ENCODE peak calls at places on chromosomes 3 and 15, in eight cellular contexts. K is activated CD4-positive, alpha-beta T cell treated with anti-CD3 and anti-CD28 coated beads, Interleukin-2, amount 50 U/mL, for 24 hours; X is SHP77 treated with DMSO at 0.1 percent for 48 hours; S is MV-4-11; Q is NCI-H748 treated with DMSO at 0.1 percent for 48 hours; W is NCI-H1436; R is CD8-positive, alpha-beta T cell; P is HCT116. D is an unnamed sample.

GRCh38 chr3:137468446-137468845 is 295.7 kb upstream of the SOX14 start:
- DNase-seq in R (no peak), S (no peak), Q (no peak), X (no peak), K (no peak), W (no peak), P (no peak), D (no peak)

GRCh38 chr15:78103406-78104118 is 11.2 kb downstream of the SH2D7 start:
- DNase-seq in K (peak), P (no peak), X (no peak), S (peak), Q (no peak), R (peak), W (no peak), D (no peak)

GRCh38 chr15:79943820-79944219 is 27.2 kb downstream of the BCL2A1 start:
- DNase-seq in P (no peak), Q (no peak), W (no peak), R (no peak), X (no peak), S (no peak), K (no peak), D (no peak)

GRCh38 chr3:57009367-57009766 is 51.1 kb upstream of the SPATA12 start:
- DNase-seq in X (no peak), R (no peak), Q (no peak), W (no peak), P (no peak), K (no peak), S (no peak), D (no peak)

GRCh38 chr15:69104050-69104750 is 56.2 kb upstream of the GLCE start:
- DNase-seq in W (peak), R (no peak), X (no peak), K (no peak), Q (peak), S (no peak), P (no peak), D (no peak)

GRCh38 chr3:53191836-53192480 is 30.9 kb downstream of the PRKCD start:
- DNase-seq in K (no peak), W (no peak), P (no peak), R (no peak), X (no peak), Q (no peak), S (no peak), D (no peak)

GRCh38 chr3:143977326-143978262 is 6.0 kb downstream of the DIPK2A start:
- DNase-seq in W (no peak), P (no peak), R (no peak), S (peak), K (no peak), Q (no peak), X (no peak), D (no peak)

GRCh38 chr3:23183731-23184130 is 19.4 kb upstream of the UBE2E2 start:
- DNase-seq in K (no peak), X (no peak), P (peak), R (no peak), W (no peak), Q (peak), S (no peak), D (no peak)

GRCh38 chr3:8846176-8846575 is 76.8 kb upstream of the OXTR start:
- DNase-seq in S (no peak), R (no peak), K (no peak), Q (no peak), W (no peak), P (no peak), X (no peak), D (no peak)

GRCh38 chr3:54917862-54918261 is 10.0 kb downstream of the LRTM1 start:
- DNase-seq in S (no peak), W (no peak), P (no peak), K (no peak), X (no peak), R (no peak), Q (no peak), D (no peak)

D was measured in H1.